ENCODE peak calls at places on chromosomes 16 and 17, in seven cellular contexts. O, M, V, F, W, H and Y are unnamed samples.

GRCh38 chr16:21645261-21645721 is 7.1 kb downstream of the IGSF6 start:
- DNase-seq in O (no peak), M (no peak), V (no peak), F (no peak), W (no peak), H (peak), Y (peak)

GRCh38 chr17:83109793-83110645 is 30.6 kb downstream of the METRNL start:
- DNase-seq in O (peak), M (no peak), V (no peak), F (peak), W (no peak), H (peak), Y (peak)

GRCh38 chr17:82823004-82823403 is 16.8 kb downstream of the ZNF750 start:
- DNase-seq in O (no peak), M (peak), V (no peak), F (peak), W (peak), H (no peak), Y (no peak)

GRCh38 chr16:69724414-69724873 is 1.9 kb downstream of the NQO1 start:
- DNase-seq in O (no peak), M (no peak), V (no peak), F (no peak), W (no peak), H (no peak), Y (no peak)

GRCh38 chr17:50198026-50198669 is 3.3 kb downstream of the COL1A1 start:
- DNase-seq in O (peak), M (no peak), V (no peak), F (peak), W (no peak), H (peak), Y (peak)

GRCh38 chr16:67933805-67934204 is 2.1 kb upstream of the CTRL start:
- DNase-seq in O (no peak), M (no peak), V (no peak), F (no peak), W (no peak), H (no peak), Y (no peak)

GRCh38 chr16:71923941-71924690 is 28.8 kb downstream of the IST1 start:
- DNase-seq in O (no peak), M (no peak), V (no peak), F (no peak), W (no peak), H (no peak), Y (no peak)

GRCh38 chr17:29726721-29727252 is 104.1 kb upstream of the CORO6 start:
- DNase-seq in O (no peak), M (no peak), V (no peak), F (peak), W (no peak), H (peak), Y (peak)

GRCh38 chr17:57288034-57288752 is 31.9 kb downstream of the MSI2 start:
- DNase-seq in O (peak), M (no peak), V (no peak), F (no peak), W (no peak), H (peak), Y (peak)

GRCh38 chr16:12170103-12171025 is 193.8 kb downstream of the SNX29 start:
- DNase-seq in O (no peak), M (no peak), V (no peak), F (no peak), W (no peak), H (no peak), Y (peak)

GRCh38 chr17:28526381-28526780 is 20.2 kb downstream of the FOXN1 start:
- DNase-seq in O (no peak), M (no peak), V (no peak), F (no peak), W (no peak), H (no peak), Y (no peak)

GRCh38 chr17:48597775-48598631 is 4.4 kb upstream of the HOXB5 start:
- DNase-seq in O (peak), M (no peak), V (no peak), F (no peak), W (no peak), H (peak), Y (peak)

GRCh38 chr17:76394166-76394565 is 9.8 kb downstream of the SPHK1 start:
- DNase-seq in O (peak), M (no peak), V (no peak), F (no peak), W (no peak), H (no peak), Y (no peak)

GRCh38 chr16:68752602-68753001 is 15.5 kb downstream of the CDH1 start:
- DNase-seq in O (no peak), M (no peak), V (no peak), F (peak), W (no peak), H (no peak), Y (no peak)

GRCh38 chr17:29149431-29150064 is 30.6 kb downstream of the MYO18A start:
- DNase-seq in O (no peak), M (peak), V (no peak), F (no peak), W (no peak), H (no peak), Y (peak)

GRCh38 chr16:13390093-13390985 is 488.9 kb downstream of the SHISA9 start:
- DNase-seq in O (no peak), M (no peak), V (no peak), F (peak), W (no peak), H (no peak), Y (no peak)

GRCh38 chr16:27254262-27254811 is 14.2 kb downstream of the NSMCE1 start:
- DNase-seq in O (no peak), M (no peak), V (no peak), F (no peak), W (no peak), H (peak), Y (no peak)

GRCh38 chr17:9792181-9792840 is 919 bp upstream of the DHRS7C start:
- DNase-seq in O (no peak), M (no peak), V (no peak), F (no peak), W (no peak), H (no peak), Y (no peak)

GRCh38 chr17:42980274-42980765 is at the start of gene RUNDC1:
- DNase-seq in O (peak), M (peak), V (peak), F (peak), W (peak), H (peak), Y (peak)

GRCh38 chr17:73283841-73284282 is 22.2 kb upstream of the CPSF4L start:
- DNase-seq in O (no peak), M (peak), V (peak), F (peak), W (peak), H (no peak), Y (no peak)
- H4K8ac ChIP-seq in O (no peak), M (no peak), V (no peak), F (no peak), W (no peak), H (peak), Y (no peak)

GRCh38 chr16:732936-733335 is 6.0 kb downstream of the HAGHL start:
- DNase-seq in O (no peak), M (no peak), V (no peak), F (peak), W (no peak), H (no peak), Y (peak)
- H3K23ac ChIP-seq in O (no peak), M (no peak), V (peak), F (no peak), W (no peak), H (no peak), Y (no peak)

DNA sequence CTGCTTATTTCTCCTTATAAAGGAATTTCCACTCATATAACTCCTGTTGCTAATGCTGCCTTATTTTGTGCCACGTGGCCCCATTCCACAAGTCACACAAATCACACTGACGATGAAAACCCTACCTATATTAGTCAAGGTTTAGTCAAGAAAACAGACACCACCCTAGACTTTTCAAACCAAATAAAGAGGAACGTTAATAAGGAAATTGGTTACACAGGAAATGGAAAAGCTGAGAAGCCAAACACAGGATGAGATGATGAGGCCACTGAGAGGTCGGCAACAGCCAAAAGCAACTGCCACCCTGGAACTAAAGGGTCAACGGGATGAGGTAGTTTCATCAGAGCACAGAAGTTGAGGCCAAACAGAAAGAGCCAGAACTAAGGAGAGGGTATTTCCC is 47.3 kb upstream of the ALOX12 start:
- DNase-seq in O (no peak), M (no peak), V (no peak), F (no peak), W (no peak), H (no peak), Y (no peak)
- H4K8ac ChIP-seq in O (no peak), M (no peak), V (no peak), F (no peak), W (no peak), H (no peak), Y (no peak)

DNA sequence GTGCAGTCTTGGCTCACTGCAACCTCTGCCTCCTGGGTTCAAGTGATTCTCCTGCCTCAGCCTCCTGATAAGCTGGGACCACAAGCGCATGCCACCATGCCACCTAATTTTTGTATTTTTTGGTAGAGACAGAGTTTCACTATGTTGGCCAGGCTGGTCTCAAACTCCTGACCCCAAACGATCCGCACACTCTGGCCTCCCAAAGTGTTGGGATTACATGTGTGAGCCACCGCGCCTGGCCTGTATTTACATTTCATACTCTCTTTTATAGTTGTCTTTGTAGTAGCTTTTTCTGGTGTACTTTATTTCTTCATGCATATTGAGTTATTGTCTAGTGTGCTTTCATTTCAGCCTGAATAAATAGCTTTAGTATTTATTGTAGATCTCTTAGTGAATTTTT is 10.1 kb upstream of the ADORA2B start:
- DNase-seq in O (no peak), M (no peak), V (no peak), F (no peak), W (no peak), H (no peak), Y (no peak)
- H3K23ac ChIP-seq in O (no peak), M (no peak), V (no peak), F (no peak), W (no peak), H (no peak), Y (no peak)

GRCh38 chr17:80190716-80191115 is 20.9 kb downstream of the CARD14 start:
- DNase-seq in O (no peak), M (peak), V (no peak), F (no peak), W (no peak), H (no peak), Y (no peak)
- H4K8ac ChIP-seq in O (no peak), M (no peak), V (no peak), F (no peak), W (no peak), H (no peak), Y (no peak)

GRCh38 chr17:78360371-78361226 is 722 bp upstream of the SOCS3 start:
- DNase-seq in O (peak), M (peak), V (peak), F (peak), W (peak), H (peak), Y (peak)

GRCh38 chr17:78357687-78358537 is 2.0 kb downstream of the SOCS3 start:
- DNase-seq in O (no peak), M (peak), V (no peak), F (peak), W (no peak), H (peak), Y (no peak)

GRCh38 chr17:78358538-78359215 is 1.2 kb downstream of the SOCS3 start:
- DNase-seq in O (no peak), M (peak), V (no peak), F (no peak), W (no peak), H (peak), Y (peak)

GRCh38 chr17:78359936-78360370 is at the start of gene SOCS3:
- DNase-seq in O (peak), M (peak), V (peak), F (peak), W (peak), H (peak), Y (peak)

DNA sequence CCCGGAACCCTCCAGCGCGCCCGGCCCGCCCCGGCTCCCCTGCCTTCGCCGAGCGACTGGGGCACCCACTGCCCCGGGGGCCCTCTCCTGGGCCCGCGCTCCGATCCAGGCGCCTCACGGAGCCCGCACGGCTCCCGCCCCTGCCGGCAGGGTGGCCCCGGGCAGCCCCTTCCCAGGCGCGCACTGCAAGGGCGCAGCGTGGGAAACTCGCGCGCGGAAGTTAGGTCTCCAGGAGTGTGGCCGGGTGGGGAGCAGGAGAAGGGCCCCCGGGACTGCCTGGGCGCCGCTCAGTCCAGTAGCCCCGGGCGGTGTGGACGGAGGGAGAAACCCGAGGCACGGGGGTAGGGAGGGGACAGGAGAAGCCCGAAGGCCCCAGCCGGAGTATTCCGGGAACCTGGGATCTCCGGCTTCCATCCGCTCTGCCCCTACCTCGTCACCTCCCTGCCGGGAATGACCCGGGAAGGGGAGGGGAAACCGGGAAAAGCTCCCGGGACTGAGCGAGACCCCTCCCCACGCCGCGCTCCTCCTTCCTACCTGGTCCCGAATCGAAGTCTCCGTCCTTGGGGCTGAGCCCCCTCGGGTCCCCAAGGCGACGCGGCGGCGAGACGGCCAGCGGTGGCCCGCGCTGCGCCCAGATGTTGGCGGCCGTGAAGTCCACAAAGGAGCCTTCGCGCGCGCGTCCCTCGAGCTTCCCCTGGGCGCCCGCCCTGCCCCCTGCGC is 501 bp downstream of the SOCS3 start:
- DNase-seq in O (peak), M (peak), V (no peak), F (peak), W (peak), H (no peak), Y (no peak)
- H3K23ac ChIP-seq in O (no peak), M (no peak), V (peak), F (peak), W (no peak), H (peak), Y (peak)

GRCh38 chr16:81496742-81497141 is 52.1 kb downstream of the CMIP start:
- DNase-seq in O (no peak), M (no peak), V (no peak), F (no peak), W (no peak), H (no peak), Y (no peak)

GRCh38 chr16:81498351-81498750 is 53.7 kb downstream of the CMIP start:
- DNase-seq in O (no peak), M (no peak), V (no peak), F (no peak), W (no peak), H (no peak), Y (no peak)

GRCh38 chr16:81495321-81496234 is 51.0 kb downstream of the CMIP start:
- DNase-seq in O (no peak), M (no peak), V (no peak), F (no peak), W (no peak), H (no peak), Y (no peak)

GRCh38 chr16:81499576-81500380 is 55.2 kb downstream of the CMIP start:
- DNase-seq in O (no peak), M (no peak), V (no peak), F (no peak), W (no peak), H (no peak), Y (no peak)

GRCh38 chr16:81497690-81498089 is 53.1 kb downstream of the CMIP start:
- DNase-seq in O (no peak), M (no peak), V (no peak), F (no peak), W (no peak), H (no peak), Y (no peak)
- H4K8ac ChIP-seq in O (no peak), M (no peak), V (no peak), F (no peak), W (peak), H (no peak), Y (no peak)

DNA sequence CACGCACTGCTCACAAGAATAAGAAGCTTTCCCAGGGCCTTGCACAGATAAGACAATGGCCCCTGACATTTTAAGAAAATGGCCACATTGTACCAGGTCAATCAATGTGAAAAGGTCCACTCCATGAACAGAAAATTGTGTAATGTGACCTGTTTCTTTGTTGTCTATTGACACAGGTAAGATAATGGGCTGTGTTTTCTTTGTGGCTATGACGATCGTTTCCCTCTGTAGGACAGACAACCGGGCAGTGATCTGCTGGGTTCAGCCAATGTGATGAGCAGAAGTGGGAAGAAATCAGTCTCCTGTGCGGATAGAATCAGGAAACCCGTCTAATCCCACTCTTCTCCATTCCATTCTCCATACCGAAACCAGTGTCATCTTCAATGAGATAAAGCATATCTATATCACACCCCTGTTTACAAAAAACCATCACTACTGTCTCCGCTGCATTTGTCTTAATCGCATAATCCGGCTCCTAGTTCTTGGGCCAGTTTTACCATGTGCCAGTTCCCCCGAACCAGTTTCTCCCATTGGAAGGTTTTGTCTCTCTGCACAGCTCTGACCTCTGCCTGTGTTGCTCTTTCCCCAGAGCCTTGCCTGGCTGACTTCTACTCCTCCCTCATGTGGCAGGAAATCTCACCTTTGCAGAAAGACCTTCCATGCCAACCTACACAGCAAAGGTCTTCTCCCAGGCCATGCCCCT is 66.9 kb upstream of the ATF7IP2 start:
- DNase-seq in O (no peak), M (no peak), V (no peak), F (no peak), W (no peak), H (no peak), Y (no peak)
- H3K23ac ChIP-seq in O (no peak), M (no peak), V (no peak), F (no peak), W (no peak), H (no peak), Y (no peak)